ENCODE peak calls at places on chromosomes 13 and 19, in ten cellular contexts. D, K, J, G, F, B, H, U, E and P are unnamed samples.

GRCh38 chr19:5624741-5625140 is 1.9 kb downstream of the SAFB start:
- DNase-seq in D (peak), K (no peak), J (no peak), G (no peak), F (no peak), B (no peak), H (peak), U (no peak), E (no peak), P (no peak)

GRCh38 chr13:29524176-29524575 is 71.3 kb downstream of the SLC7A1 start:
- DNase-seq in D (peak), K (no peak), J (no peak), G (no peak), F (peak), B (no peak), H (peak), U (no peak), E (no peak), P (no peak)

GRCh38 chr19:2339644-2340310 is 11.3 kb downstream of the SPPL2B start:
- DNase-seq in D (no peak), K (no peak), J (no peak), G (no peak), F (no peak), B (no peak), H (no peak), U (no peak), E (no peak), P (no peak)

GRCh38 chr19:33819496-33819874 is 22.8 kb downstream of the KCTD15 start:
- DNase-seq in D (no peak), K (no peak), J (no peak), G (no peak), F (no peak), B (no peak), H (no peak), U (no peak), E (no peak), P (no peak)

GRCh38 chr13:44191504-44192171 is 182.0 kb upstream of the SERP2 start:
- DNase-seq in D (peak), K (peak), J (peak), G (peak), F (peak), B (peak), H (peak), U (no peak), E (no peak), P (peak)

GRCh38 chr13:26011996-26012688 is 39.7 kb downstream of the SHISA2 start:
- DNase-seq in D (peak), K (no peak), J (no peak), G (no peak), F (no peak), B (no peak), H (no peak), U (peak), E (no peak), P (no peak)

GRCh38 chr19:30722236-30722635 is 350.1 kb downstream of the ZNF536 start:
- DNase-seq in D (no peak), K (no peak), J (no peak), G (no peak), F (no peak), B (no peak), H (no peak), U (no peak), E (no peak), P (no peak)

GRCh38 chr13:110236831-110237261 is 70.1 kb downstream of the COL4A1 start:
- DNase-seq in D (no peak), K (no peak), J (no peak), G (no peak), F (no peak), B (no peak), H (peak), U (no peak), E (peak), P (no peak)

GRCh38 chr19:30163663-30164062 is 208.5 kb upstream of the ZNF536 start:
- DNase-seq in D (no peak), K (no peak), J (no peak), G (no peak), F (no peak), B (no peak), H (peak), U (no peak), E (peak), P (no peak)

GRCh38 chr13:83819156-83819555 is 63.1 kb downstream of the SLITRK1 start:
- DNase-seq in D (peak), K (no peak), J (no peak), G (no peak), F (peak), B (no peak), H (no peak), U (no peak), E (no peak), P (no peak)

GRCh38 chr13:111187879-111188643 is 73.0 kb downstream of the ARHGEF7 start:
- DNase-seq in D (peak), K (peak), J (no peak), G (no peak), F (peak), B (peak), H (no peak), U (no peak), E (no peak), P (peak)

GRCh38 chr13:42305503-42305902 is 33.6 kb downstream of the AKAP11 start:
- DNase-seq in D (no peak), K (peak), J (no peak), G (no peak), F (peak), B (no peak), H (no peak), U (no peak), E (no peak), P (peak)
- TF ChIP-seq CTCF in D (no peak), K (no peak), J (no peak), G (no peak), F (no peak), B (no peak), H (no peak), U (no peak), E (no peak), P (no peak)

DNA sequence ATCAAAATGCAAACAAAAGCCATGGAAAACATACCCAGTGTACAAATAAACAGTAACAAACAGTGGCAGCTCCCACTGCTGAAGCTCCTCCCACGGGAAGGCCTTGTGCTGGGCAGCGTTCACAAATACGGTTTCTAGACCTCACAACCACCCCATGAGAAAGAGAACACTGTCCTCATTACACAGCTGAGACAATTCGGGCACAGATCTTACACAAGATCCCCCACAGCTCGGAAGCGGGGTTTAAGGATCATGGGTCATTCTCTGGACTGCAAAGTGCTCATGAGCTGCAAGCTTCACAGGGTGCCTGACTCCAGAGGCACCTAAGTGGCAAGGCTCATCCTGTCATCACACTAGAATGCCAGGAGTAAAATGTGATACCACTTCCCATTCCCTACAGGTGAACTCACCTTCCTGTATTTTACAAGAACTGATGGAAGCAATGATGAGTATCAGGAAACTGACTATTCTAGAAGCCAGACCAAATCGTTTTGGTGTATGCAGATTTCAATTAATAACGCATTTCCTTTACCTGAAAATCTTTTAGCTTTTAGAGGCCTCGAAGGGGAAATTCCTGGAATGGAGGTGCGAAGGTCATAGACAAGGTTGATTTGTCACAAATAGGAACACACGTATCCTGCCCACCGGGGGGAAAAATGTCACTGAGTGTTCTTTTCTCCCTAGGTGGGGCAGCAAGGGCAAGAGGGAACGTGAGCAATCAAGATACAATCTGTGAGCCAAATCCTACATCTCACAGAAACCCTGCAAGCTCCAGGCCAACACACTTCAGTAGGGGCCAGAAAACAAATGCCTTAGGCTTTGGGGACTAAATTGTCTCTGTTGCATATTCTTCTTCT is 41.2 kb downstream of the STK24 start:
- DNase-seq in D (peak), K (peak), J (no peak), G (no peak), F (peak), B (no peak), H (peak), U (no peak), E (no peak), P (peak)
- H3K4me3 ChIP-seq in D (no peak), K (no peak), J (no peak), G (no peak), F (no peak), B (no peak), H (no peak), U (no peak), E (no peak), P (no peak)

GRCh38 chr13:21420706-21421105 is 38.4 kb downstream of the ZDHHC20 start:
- DNase-seq in D (peak), K (peak), J (no peak), G (no peak), F (peak), B (peak), H (no peak), U (no peak), E (no peak), P (peak)
- TF ChIP-seq CTCF in D (no peak), K (no peak), J (no peak), G (no peak), F (no peak), B (no peak), H (no peak), U (no peak), E (no peak), P (no peak)

GRCh38 chr19:21260164-21260847 is 68.9 kb downstream of the ZNF708 start:
- DNase-seq in D (no peak), K (no peak), J (no peak), G (no peak), F (no peak), B (no peak), H (no peak), U (no peak), E (no peak), P (no peak)
- H3K4me3 ChIP-seq in D (no peak), K (no peak), J (no peak), G (no peak), F (no peak), B (no peak), H (no peak), U (no peak), E (no peak), P (no peak)

DNA sequence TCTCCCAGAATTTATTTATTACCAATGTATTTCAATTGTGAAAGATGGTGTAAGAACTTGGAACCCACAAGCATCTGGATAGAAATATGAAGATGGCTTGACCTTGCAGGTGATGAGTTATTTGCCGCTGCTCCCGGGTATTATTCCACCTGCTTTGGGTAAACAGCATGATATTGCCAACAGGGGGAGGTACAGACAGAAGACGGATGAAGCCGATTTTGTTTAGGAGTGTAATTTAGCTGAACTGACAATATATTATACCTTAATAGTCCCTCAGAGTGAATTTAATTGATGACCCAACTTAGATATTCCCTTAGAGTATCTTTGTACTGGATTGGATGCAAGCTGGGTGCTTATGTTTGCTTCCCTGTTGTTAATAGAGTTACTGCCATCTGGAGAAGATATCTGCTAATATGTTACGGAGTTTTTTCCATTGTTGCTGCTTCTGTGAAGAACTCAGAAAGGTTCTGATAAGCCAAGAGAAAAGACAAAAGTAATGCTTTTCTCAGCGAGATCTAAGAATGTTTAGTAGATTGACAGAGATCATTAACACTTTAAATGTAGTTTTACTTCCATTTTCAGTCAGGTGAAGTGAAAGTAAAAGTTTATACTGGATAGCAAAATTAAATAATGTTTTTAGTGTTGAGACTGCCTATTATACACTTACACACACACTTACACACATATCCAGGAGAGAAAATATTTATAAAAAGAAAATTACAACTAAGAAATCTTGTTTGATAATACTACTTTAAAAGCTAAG is 2220.8 kb upstream of the PCDH20 start:
- DNase-seq in D (peak), K (no peak), J (no peak), G (peak), F (no peak), B (peak), H (no peak), U (no peak), E (no peak), P (no peak)
- TF ChIP-seq CTCF in D (peak), K (peak), J (peak), G (peak), F (peak), B (peak), H (no peak), U (no peak), E (no peak), P (peak)

DNA sequence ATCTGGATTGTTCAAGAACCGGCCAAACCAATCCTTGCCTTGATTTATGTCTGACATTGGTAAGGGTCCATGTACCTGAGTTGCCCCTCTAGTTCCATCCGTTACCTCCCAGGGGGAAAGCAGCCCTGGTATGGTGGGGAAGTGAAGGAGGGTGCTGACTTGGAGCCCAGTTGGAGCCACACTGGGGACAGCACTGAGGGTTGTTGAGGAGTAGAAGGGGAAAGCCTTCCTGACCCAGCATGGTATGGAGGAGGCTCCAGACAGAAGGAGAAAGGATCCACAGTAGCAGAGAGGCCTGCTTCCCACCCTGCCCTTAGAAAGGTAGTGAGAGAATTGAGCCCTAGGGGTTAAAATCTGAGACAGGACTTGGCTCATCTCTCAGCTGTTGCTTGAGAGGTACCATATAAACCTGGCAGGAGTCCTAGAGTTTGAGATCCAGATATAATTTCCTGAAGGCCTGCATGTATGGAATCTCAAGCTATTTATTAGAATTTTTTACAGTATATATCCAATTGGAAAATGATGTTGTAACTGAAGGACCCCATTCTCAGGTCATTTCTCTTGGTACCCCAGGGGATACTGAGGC is 16.7 kb upstream of the FCGBP start:
- DNase-seq in D (no peak), K (no peak), J (no peak), G (no peak), F (no peak), B (no peak), H (peak), U (no peak), E (no peak), P (no peak)
- H3K4me3 ChIP-seq in D (no peak), K (no peak), J (no peak), G (no peak), F (no peak), B (no peak), H (no peak), U (no peak), E (no peak), P (no peak)